ENCODE peak calls at places on chromosomes 11 and 22, in seven cellular contexts. L is amygdala; B is stimulated activated CD8-positive, alpha-beta memory T cell treated with anti-CD3 and anti-CD28 coated beads, Interleukin-15, amount 100 ng/mL, for 1 hour; E is RCC 7860; W is non-pigmented ciliary epithelial cell; U is astrocyte; G is LHCN-M2. P is an unnamed sample.

GRCh38 chr22:22930571-22931556 is 43.2 kb downstream of the IGLL5 start:
- DNase-seq in L (no peak), G (no peak), E (no peak), W (no peak), U (no peak), B (no peak), P (no peak)

GRCh38 chr11:69325446-69325845 is 31.5 kb downstream of the MYEOV start:
- DNase-seq in W (no peak), L (no peak), E (no peak), B (no peak), U (no peak), G (no peak), P (no peak)

GRCh38 chr11:107957109-107957588 is 28.9 kb downstream of the RAB39A start:
- DNase-seq in W (no peak), B (no peak), L (no peak), E (no peak), U (no peak), G (peak; percentile 23), P (no peak)

GRCh38 chr11:19281041-19281440 is 40.3 kb upstream of the E2F8 start:
- DNase-seq in G (no peak), U (no peak), W (no peak), B (no peak), L (no peak), E (no peak), P (no peak)

GRCh38 chr11:1205121-1205986 is 17.5 kb upstream of the MUC5B start:
- DNase-seq in W (no peak), B (no peak), L (no peak), G (no peak), E (no peak), U (no peak), P (no peak)

GRCh38 chr11:10325398-10326079 is 20.7 kb downstream of the ADM start:
- DNase-seq in W (peak; percentile 93), U (peak; percentile 91), G (peak; percentile 88), E (peak; percentile 37), L (no peak), B (no peak), P (peak; percentile 99)

GRCh38 chr11:116960916-116961315 is 123.5 kb upstream of the APOA1 start:
- DNase-seq in W (peak; percentile 36), U (peak; percentile 82), E (peak; percentile 68), B (no peak), L (no peak), G (peak; percentile 90), P (peak; percentile 83)

GRCh38 chr11:72015511-72016061 is 16.9 kb downstream of the IL18BP start:
- DNase-seq in B (no peak), U (no peak), G (no peak), L (no peak), W (no peak), E (peak; percentile 27), P (peak; percentile 24)

GRCh38 chr11:12587333-12587997 is 86.8 kb upstream of the TEAD1 start:
- DNase-seq in E (peak; percentile 31), L (no peak), W (no peak), U (peak; percentile 83), B (no peak), G (peak; percentile 3), P (peak; percentile 71)

GRCh38 chr11:44760917-44761545 is 34.3 kb downstream of the TSPAN18 start:
- DNase-seq in B (no peak), U (peak; percentile 91), E (peak; percentile 35), W (peak; percentile 53), G (peak; percentile 77), L (no peak), P (peak; percentile 96)

GRCh38 chr11:88305430-88305829 is 32.1 kb downstream of the CTSC start:
- DNase-seq in L (no peak), W (no peak), G (no peak), E (no peak), U (no peak), B (no peak), P (no peak)

GRCh38 chr22:48004936-48005335 is 1242.5 kb downstream of the TBC1D22A start:
- DNase-seq in U (no peak), E (no peak), W (no peak), B (no peak), G (no peak), L (no peak), P (no peak)

GRCh38 chr11:116731097-116731761 is 41.6 kb downstream of the BUD13 start:
- DNase-seq in E (no peak), L (peak; percentile 46), U (peak; percentile 7), W (no peak), B (no peak), G (peak; percentile 7), P (peak; percentile 10)

GRCh38 chr11:133659542-133660201 is 127.4 kb upstream of the OPCML start:
- DNase-seq in L (no peak), U (no peak), B (no peak), W (no peak), G (no peak), E (no peak), P (no peak)

GRCh38 chr11:69705246-69705856 is 1.5 kb upstream of the FGF19 start:
- DNase-seq in B (no peak), E (no peak), G (no peak), W (no peak), U (no peak), L (no peak), P (no peak)

GRCh38 chr22:30605449-30606110 is 1.4 kb upstream of the TCN2 start:
- DNase-seq in G (peak; percentile 55), E (peak; percentile 19), L (no peak), B (peak; percentile 23), W (no peak), U (peak; percentile 10), P (peak; percentile 25)

GRCh38 chr11:107819361-107820014 is 39.1 kb downstream of the SLC35F2 start:
- DNase-seq in B (no peak), W (no peak), G (peak; percentile 15), L (no peak), E (no peak), U (peak; percentile 66), P (peak; percentile 46)

GRCh38 chr22:36220457-36220921 is 18.8 kb downstream of the APOL2 start:
- DNase-seq in B (no peak), E (peak; percentile 55), U (peak; percentile 52), L (no peak), W (no peak), G (peak; percentile 62), P (peak; percentile 59)

GRCh38 chr11:19747634-19748280 is 35.1 kb downstream of the NAV2 start:
- DNase-seq in E (no peak), B (no peak), L (no peak), G (no peak), W (no peak), U (no peak), P (no peak)

GRCh38 chr11:4543561-4543960 is 1.4 kb upstream of the OR52M1 start:
- DNase-seq in E (no peak), G (no peak), W (no peak), B (no peak), L (no peak), U (no peak), P (no peak)

GRCh38 chr22:49010901-49011300 is 816.8 kb downstream of the BRD1 start:
- DNase-seq in U (no peak), E (no peak), B (no peak), L (no peak), W (no peak), G (no peak), P (no peak)

GRCh38 chr22:44096736-44097135 is 72.6 kb downstream of the PARVB start:
- DNase-seq in G (no peak), W (no peak), L (no peak), B (no peak), E (no peak), U (no peak), P (no peak)

GRCh38 chr11:27621440-27622161 is 78.7 kb downstream of the BDNF start:
- DNase-seq in E (no peak), U (peak; percentile 20), L (no peak), W (no peak), B (no peak), G (peak; percentile 71), P (peak; percentile 42)

GRCh38 chr11:120314861-120315260 is 10.2 kb upstream of the TLCD5 start:
- DNase-seq in W (no peak), B (no peak), L (no peak), G (no peak), E (no peak), U (no peak), P (no peak)

GRCh38 chr11:20238712-20239111 is 78.4 kb upstream of the DBX1 start:
- DNase-seq in G (no peak), U (no peak), W (no peak), L (no peak), B (no peak), E (no peak), P (no peak)